ENCODE peak calls at places on chromosomes 4 and X, in nine cellular contexts. One of them, this sample, is unnamed.

GRCh38 chrX:13937370-13938052 is 92.2 kb downstream of the GEMIN8 start:
- DNase-seq in stimulated activated CD8-positive, alpha-beta memory T cell treated with anti-CD3 and anti-CD28 coated beads, Interleukin-15, amount 100 ng/mL, for 4 hours: no peak
- DNase-seq in stimulated activated naive CD4-positive, alpha-beta T cell: no peak
- DNase-seq in K562: no peak
- DNase-seq in globus pallidus: peak; percentile 54
- DNase-seq in T-cell: no peak
- DNase-seq in bronchial epithelial cell: no peak
- DNase-seq in left cardiac atrium: no peak
- DNase-seq in stimulated activated CD4-positive, alpha-beta T cell treated with anti-CD3 and anti-CD28 coated beads, Interleukin-12 subunit alpha, Interleukin-12 subunit beta, amount 100 ng/mL, for 4 hours: no peak
- DNase-seq in this sample: no peak

GRCh38 chr4:99381588-99382175 is 29.1 kb upstream of the ADH1C start:
- DNase-seq in stimulated activated CD8-positive, alpha-beta memory T cell treated with anti-CD3 and anti-CD28 coated beads, Interleukin-15, amount 100 ng/mL, for 4 hours: no peak
- DNase-seq in stimulated activated naive CD4-positive, alpha-beta T cell: no peak
- DNase-seq in K562: no peak
- DNase-seq in globus pallidus: no peak
- DNase-seq in T-cell: no peak
- DNase-seq in bronchial epithelial cell: no peak
- DNase-seq in left cardiac atrium: no peak
- DNase-seq in stimulated activated CD4-positive, alpha-beta T cell treated with anti-CD3 and anti-CD28 coated beads, Interleukin-12 subunit alpha, Interleukin-12 subunit beta, amount 100 ng/mL, for 4 hours: no peak
- DNase-seq in this sample: no peak

GRCh38 chrX:100085851-100086250 is 324.2 kb downstream of the PCDH19 start:
- DNase-seq in stimulated activated CD8-positive, alpha-beta memory T cell treated with anti-CD3 and anti-CD28 coated beads, Interleukin-15, amount 100 ng/mL, for 4 hours: no peak
- DNase-seq in stimulated activated naive CD4-positive, alpha-beta T cell: no peak
- DNase-seq in K562: no peak
- DNase-seq in globus pallidus: no peak
- DNase-seq in T-cell: no peak
- DNase-seq in bronchial epithelial cell: peak; percentile 59
- DNase-seq in left cardiac atrium: no peak
- DNase-seq in stimulated activated CD4-positive, alpha-beta T cell treated with anti-CD3 and anti-CD28 coated beads, Interleukin-12 subunit alpha, Interleukin-12 subunit beta, amount 100 ng/mL, for 4 hours: no peak
- DNase-seq in this sample: no peak

GRCh38 chrX:110310896-110311295 is 7.0 kb downstream of the AMMECR1 start:
- DNase-seq in stimulated activated CD8-positive, alpha-beta memory T cell treated with anti-CD3 and anti-CD28 coated beads, Interleukin-15, amount 100 ng/mL, for 4 hours: no peak
- DNase-seq in stimulated activated naive CD4-positive, alpha-beta T cell: no peak
- DNase-seq in K562: peak; percentile 21
- DNase-seq in globus pallidus: no peak
- DNase-seq in T-cell: no peak
- DNase-seq in bronchial epithelial cell: peak; percentile 21
- DNase-seq in left cardiac atrium: no peak
- DNase-seq in stimulated activated CD4-positive, alpha-beta T cell treated with anti-CD3 and anti-CD28 coated beads, Interleukin-12 subunit alpha, Interleukin-12 subunit beta, amount 100 ng/mL, for 4 hours: peak; percentile 7
- DNase-seq in this sample: no peak

GRCh38 chrX:109782994-109783711 is 50.1 kb upstream of the ACSL4 start:
- DNase-seq in stimulated activated CD8-positive, alpha-beta memory T cell treated with anti-CD3 and anti-CD28 coated beads, Interleukin-15, amount 100 ng/mL, for 4 hours: no peak
- DNase-seq in stimulated activated naive CD4-positive, alpha-beta T cell: no peak
- DNase-seq in K562: no peak
- DNase-seq in globus pallidus: no peak
- DNase-seq in T-cell: no peak
- DNase-seq in bronchial epithelial cell: no peak
- DNase-seq in left cardiac atrium: no peak
- DNase-seq in stimulated activated CD4-positive, alpha-beta T cell treated with anti-CD3 and anti-CD28 coated beads, Interleukin-12 subunit alpha, Interleukin-12 subunit beta, amount 100 ng/mL, for 4 hours: no peak
- DNase-seq in this sample: no peak

GRCh38 chr4:54440394-54441223 is 211.5 kb downstream of the PDGFRA start:
- DNase-seq in stimulated activated CD8-positive, alpha-beta memory T cell treated with anti-CD3 and anti-CD28 coated beads, Interleukin-15, amount 100 ng/mL, for 4 hours: no peak
- DNase-seq in stimulated activated naive CD4-positive, alpha-beta T cell: no peak
- DNase-seq in K562: peak; percentile 39
- DNase-seq in globus pallidus: peak; percentile 88
- DNase-seq in T-cell: no peak
- DNase-seq in bronchial epithelial cell: peak; percentile 9
- DNase-seq in left cardiac atrium: no peak
- DNase-seq in stimulated activated CD4-positive, alpha-beta T cell treated with anti-CD3 and anti-CD28 coated beads, Interleukin-12 subunit alpha, Interleukin-12 subunit beta, amount 100 ng/mL, for 4 hours: no peak
- DNase-seq in this sample: peak; percentile 25

GRCh38 chrX:17411189-17411588 is 36.2 kb downstream of the NHS start:
- DNase-seq in stimulated activated CD8-positive, alpha-beta memory T cell treated with anti-CD3 and anti-CD28 coated beads, Interleukin-15, amount 100 ng/mL, for 4 hours: no peak
- DNase-seq in stimulated activated naive CD4-positive, alpha-beta T cell: no peak
- DNase-seq in K562: no peak
- DNase-seq in globus pallidus: no peak
- DNase-seq in T-cell: no peak
- DNase-seq in bronchial epithelial cell: no peak
- DNase-seq in left cardiac atrium: no peak
- DNase-seq in stimulated activated CD4-positive, alpha-beta T cell treated with anti-CD3 and anti-CD28 coated beads, Interleukin-12 subunit alpha, Interleukin-12 subunit beta, amount 100 ng/mL, for 4 hours: no peak
- DNase-seq in this sample: no peak

GRCh38 chr4:40710484-40711269 is 39.1 kb upstream of the NSUN7 start:
- DNase-seq in stimulated activated CD8-positive, alpha-beta memory T cell treated with anti-CD3 and anti-CD28 coated beads, Interleukin-15, amount 100 ng/mL, for 4 hours: no peak
- DNase-seq in stimulated activated naive CD4-positive, alpha-beta T cell: no peak
- DNase-seq in K562: no peak
- DNase-seq in globus pallidus: no peak
- DNase-seq in T-cell: no peak
- DNase-seq in bronchial epithelial cell: peak; percentile 50
- DNase-seq in left cardiac atrium: no peak
- DNase-seq in stimulated activated CD4-positive, alpha-beta T cell treated with anti-CD3 and anti-CD28 coated beads, Interleukin-12 subunit alpha, Interleukin-12 subunit beta, amount 100 ng/mL, for 4 hours: no peak
- DNase-seq in this sample: peak; percentile 15

GRCh38 chr4:146059153-146059552 is 116.4 kb upstream of the LSM6 start:
- DNase-seq in stimulated activated CD8-positive, alpha-beta memory T cell treated with anti-CD3 and anti-CD28 coated beads, Interleukin-15, amount 100 ng/mL, for 4 hours: no peak
- DNase-seq in stimulated activated naive CD4-positive, alpha-beta T cell: no peak
- DNase-seq in K562: no peak
- DNase-seq in globus pallidus: no peak
- DNase-seq in T-cell: no peak
- DNase-seq in bronchial epithelial cell: no peak
- DNase-seq in left cardiac atrium: no peak
- DNase-seq in stimulated activated CD4-positive, alpha-beta T cell treated with anti-CD3 and anti-CD28 coated beads, Interleukin-12 subunit alpha, Interleukin-12 subunit beta, amount 100 ng/mL, for 4 hours: no peak
- DNase-seq in this sample: no peak

GRCh38 chr4:16794816-16795445 is 103.5 kb downstream of the LDB2 start:
- DNase-seq in stimulated activated CD8-positive, alpha-beta memory T cell treated with anti-CD3 and anti-CD28 coated beads, Interleukin-15, amount 100 ng/mL, for 4 hours: no peak
- DNase-seq in stimulated activated naive CD4-positive, alpha-beta T cell: peak; percentile 5
- DNase-seq in K562: peak; percentile 30
- DNase-seq in globus pallidus: peak; percentile 35
- DNase-seq in T-cell: no peak
- DNase-seq in bronchial epithelial cell: no peak
- DNase-seq in left cardiac atrium: peak; percentile 60
- DNase-seq in stimulated activated CD4-positive, alpha-beta T cell treated with anti-CD3 and anti-CD28 coated beads, Interleukin-12 subunit alpha, Interleukin-12 subunit beta, amount 100 ng/mL, for 4 hours: peak; percentile 17
- DNase-seq in this sample: peak; percentile 28

GRCh38 chr4:68152411-68152810 is 22.7 kb upstream of the TMPRSS11F start:
- DNase-seq in stimulated activated CD8-positive, alpha-beta memory T cell treated with anti-CD3 and anti-CD28 coated beads, Interleukin-15, amount 100 ng/mL, for 4 hours: no peak
- DNase-seq in stimulated activated naive CD4-positive, alpha-beta T cell: no peak
- DNase-seq in K562: peak; percentile 9
- DNase-seq in globus pallidus: no peak
- DNase-seq in T-cell: no peak
- DNase-seq in bronchial epithelial cell: peak; percentile 98
- DNase-seq in left cardiac atrium: no peak
- DNase-seq in stimulated activated CD4-positive, alpha-beta T cell treated with anti-CD3 and anti-CD28 coated beads, Interleukin-12 subunit alpha, Interleukin-12 subunit beta, amount 100 ng/mL, for 4 hours: no peak
- DNase-seq in this sample: no peak